ENCODE peak calls at places on chromosomes 5 and 9, in nine cellular contexts. One of them, this sample, is unnamed.

GRCh38 chr9:4195285-4195684 is 104.6 kb downstream of the GLIS3 start:
- DNase-seq in NCI-H82: no peak
- DNase-seq in heart left ventricle: no peak
- DNase-seq in GM19239: no peak
- DNase-seq in activated gamma-delta T cell treated with Interleukin-2 at 50 U/mL for 16 hours: no peak
- DNase-seq in thoracic aorta: no peak
- DNase-seq in GM12865: no peak
- DNase-seq in activated T-cell treated with anti-CD3 and anti-CD28 coated beads, Interleukin-2, amount 50 U/mL, for 1 hour: no peak
- DNase-seq in neural crest cell: no peak
- DNase-seq in this sample: no peak

GRCh38 chr5:425714-426113 is 17.3 kb upstream of the EXOC3 start:
- DNase-seq in NCI-H82: no peak
- DNase-seq in heart left ventricle: no peak
- DNase-seq in neural crest cell: no peak
- DNase-seq in GM19239: no peak
- DNase-seq in GM12865: no peak
- DNase-seq in activated gamma-delta T cell treated with Interleukin-2 at 50 U/mL for 16 hours: no peak
- DNase-seq in activated T-cell treated with anti-CD3 and anti-CD28 coated beads, Interleukin-2, amount 50 U/mL, for 1 hour: no peak
- DNase-seq in thoracic aorta: no peak
- DNase-seq in this sample: no peak

GRCh38 chr5:76082790-76083554 is at the start of gene SV2C:
- DNase-seq in activated T-cell treated with anti-CD3 and anti-CD28 coated beads, Interleukin-2, amount 50 U/mL, for 1 hour: peak
- DNase-seq in NCI-H82: peak
- DNase-seq in thoracic aorta: no peak
- DNase-seq in GM19239: no peak
- DNase-seq in GM12865: peak
- DNase-seq in heart left ventricle: peak
- DNase-seq in activated gamma-delta T cell treated with Interleukin-2 at 50 U/mL for 16 hours: no peak
- DNase-seq in neural crest cell: peak
- DNase-seq in this sample: peak

GRCh38 chr5:1959911-1960581 is 77.3 kb upstream of the IRX4 start:
- DNase-seq in GM12865: no peak
- DNase-seq in activated T-cell treated with anti-CD3 and anti-CD28 coated beads, Interleukin-2, amount 50 U/mL, for 1 hour: no peak
- DNase-seq in activated gamma-delta T cell treated with Interleukin-2 at 50 U/mL for 16 hours: no peak
- DNase-seq in GM19239: no peak
- DNase-seq in neural crest cell: no peak
- DNase-seq in thoracic aorta: no peak
- DNase-seq in NCI-H82: no peak
- DNase-seq in heart left ventricle: no peak
- DNase-seq in this sample: no peak

GRCh38 chr5:135135530-135136201 is 101.6 kb upstream of the PITX1 start:
- DNase-seq in thoracic aorta: no peak
- DNase-seq in GM12865: no peak
- DNase-seq in neural crest cell: no peak
- DNase-seq in heart left ventricle: peak
- DNase-seq in activated gamma-delta T cell treated with Interleukin-2 at 50 U/mL for 16 hours: no peak
- DNase-seq in activated T-cell treated with anti-CD3 and anti-CD28 coated beads, Interleukin-2, amount 50 U/mL, for 1 hour: no peak
- DNase-seq in GM19239: no peak
- DNase-seq in NCI-H82: no peak
- DNase-seq in this sample: no peak

GRCh38 chr9:29150606-29151005 is 1577.3 kb upstream of the C9orf72 start:
- DNase-seq in heart left ventricle: no peak
- DNase-seq in NCI-H82: no peak
- DNase-seq in thoracic aorta: no peak
- DNase-seq in activated T-cell treated with anti-CD3 and anti-CD28 coated beads, Interleukin-2, amount 50 U/mL, for 1 hour: no peak
- DNase-seq in activated gamma-delta T cell treated with Interleukin-2 at 50 U/mL for 16 hours: no peak
- DNase-seq in GM12865: no peak
- DNase-seq in neural crest cell: no peak
- DNase-seq in GM19239: no peak
- DNase-seq in this sample: no peak

GRCh38 chr5:154367101-154367500 is 78.7 kb upstream of the SAP30L start:
- DNase-seq in activated T-cell treated with anti-CD3 and anti-CD28 coated beads, Interleukin-2, amount 50 U/mL, for 1 hour: no peak
- DNase-seq in heart left ventricle: no peak
- DNase-seq in neural crest cell: no peak
- DNase-seq in NCI-H82: no peak
- DNase-seq in activated gamma-delta T cell treated with Interleukin-2 at 50 U/mL for 16 hours: no peak
- DNase-seq in thoracic aorta: no peak
- DNase-seq in GM12865: peak
- DNase-seq in GM19239: no peak
- DNase-seq in this sample: no peak

GRCh38 chr5:144028644-144029043 is 141.8 kb downstream of the YIPF5 start:
- DNase-seq in GM12865: no peak
- DNase-seq in activated T-cell treated with anti-CD3 and anti-CD28 coated beads, Interleukin-2, amount 50 U/mL, for 1 hour: no peak
- DNase-seq in NCI-H82: no peak
- DNase-seq in GM19239: no peak
- DNase-seq in thoracic aorta: no peak
- DNase-seq in activated gamma-delta T cell treated with Interleukin-2 at 50 U/mL for 16 hours: no peak
- DNase-seq in neural crest cell: no peak
- DNase-seq in heart left ventricle: no peak
- DNase-seq in this sample: no peak

GRCh38 chr5:77101298-77101697 is 14.2 kb upstream of the ZBED3 start:
- DNase-seq in GM12865: no peak
- DNase-seq in activated gamma-delta T cell treated with Interleukin-2 at 50 U/mL for 16 hours: no peak
- DNase-seq in NCI-H82: no peak
- DNase-seq in heart left ventricle: no peak
- DNase-seq in activated T-cell treated with anti-CD3 and anti-CD28 coated beads, Interleukin-2, amount 50 U/mL, for 1 hour: no peak
- DNase-seq in thoracic aorta: no peak
- DNase-seq in GM19239: no peak
- DNase-seq in neural crest cell: no peak
- DNase-seq in this sample: no peak

GRCh38 chr9:16092627-16093091 is 539.8 kb downstream of the CCDC171 start:
- DNase-seq in NCI-H82: no peak
- DNase-seq in GM12865: no peak
- DNase-seq in heart left ventricle: peak
- DNase-seq in neural crest cell: no peak
- DNase-seq in GM19239: no peak
- DNase-seq in thoracic aorta: no peak
- DNase-seq in activated T-cell treated with anti-CD3 and anti-CD28 coated beads, Interleukin-2, amount 50 U/mL, for 1 hour: no peak
- DNase-seq in activated gamma-delta T cell treated with Interleukin-2 at 50 U/mL for 16 hours: no peak
- DNase-seq in this sample: no peak

GRCh38 chr5:126395198-126395597 is 28.0 kb upstream of the GRAMD2B start:
- DNase-seq in thoracic aorta: no peak
- DNase-seq in activated T-cell treated with anti-CD3 and anti-CD28 coated beads, Interleukin-2, amount 50 U/mL, for 1 hour: no peak
- DNase-seq in GM19239: no peak
- DNase-seq in heart left ventricle: no peak
- DNase-seq in activated gamma-delta T cell treated with Interleukin-2 at 50 U/mL for 16 hours: no peak
- DNase-seq in GM12865: no peak
- DNase-seq in neural crest cell: no peak
- DNase-seq in NCI-H82: no peak
- DNase-seq in this sample: no peak

GRCh38 chr5:20832204-20833080 is 844.4 kb upstream of the CDH18 start:
- DNase-seq in GM19239: no peak
- DNase-seq in thoracic aorta: no peak
- DNase-seq in heart left ventricle: no peak
- DNase-seq in activated gamma-delta T cell treated with Interleukin-2 at 50 U/mL for 16 hours: no peak
- DNase-seq in neural crest cell: no peak
- DNase-seq in GM12865: no peak
- DNase-seq in NCI-H82: no peak
- DNase-seq in activated T-cell treated with anti-CD3 and anti-CD28 coated beads, Interleukin-2, amount 50 U/mL, for 1 hour: no peak
- DNase-seq in this sample: no peak

GRCh38 chr5:92644271-92644886 is 936.6 kb downstream of the NR2F1-AS1 start:
- DNase-seq in thoracic aorta: no peak
- DNase-seq in activated gamma-delta T cell treated with Interleukin-2 at 50 U/mL for 16 hours: no peak
- DNase-seq in NCI-H82: peak
- DNase-seq in GM19239: no peak
- DNase-seq in neural crest cell: no peak
- DNase-seq in heart left ventricle: no peak
- DNase-seq in GM12865: peak
- DNase-seq in activated T-cell treated with anti-CD3 and anti-CD28 coated beads, Interleukin-2, amount 50 U/mL, for 1 hour: no peak
- DNase-seq in this sample: no peak

GRCh38 chr5:14663734-14664269 is 716 bp upstream of the OTULIN start:
- DNase-seq in GM19239: no peak
- DNase-seq in activated gamma-delta T cell treated with Interleukin-2 at 50 U/mL for 16 hours: no peak
- DNase-seq in thoracic aorta: no peak
- DNase-seq in neural crest cell: no peak
- DNase-seq in NCI-H82: peak
- DNase-seq in heart left ventricle: peak
- DNase-seq in GM12865: peak
- DNase-seq in activated T-cell treated with anti-CD3 and anti-CD28 coated beads, Interleukin-2, amount 50 U/mL, for 1 hour: no peak
- DNase-seq in this sample: no peak

GRCh38 chr5:133360693-133361479 is 251.5 kb downstream of the FSTL4 start:
- DNase-seq in activated T-cell treated with anti-CD3 and anti-CD28 coated beads, Interleukin-2, amount 50 U/mL, for 1 hour: no peak
- DNase-seq in heart left ventricle: no peak
- DNase-seq in neural crest cell: no peak
- DNase-seq in activated gamma-delta T cell treated with Interleukin-2 at 50 U/mL for 16 hours: no peak
- DNase-seq in thoracic aorta: no peak
- DNase-seq in GM19239: no peak
- DNase-seq in NCI-H82: peak
- DNase-seq in GM12865: no peak
- DNase-seq in this sample: no peak

GRCh38 chr9:98045234-98046160 is 11.0 kb upstream of the NANS start:
- DNase-seq in GM12865: peak
- DNase-seq in GM19239: no peak
- DNase-seq in activated gamma-delta T cell treated with Interleukin-2 at 50 U/mL for 16 hours: peak
- DNase-seq in NCI-H82: no peak
- DNase-seq in neural crest cell: no peak
- DNase-seq in activated T-cell treated with anti-CD3 and anti-CD28 coated beads, Interleukin-2, amount 50 U/mL, for 1 hour: no peak
- DNase-seq in thoracic aorta: no peak
- DNase-seq in heart left ventricle: no peak
- DNase-seq in this sample: peak

GRCh38 chr5:38719916-38720315 is 125.9 kb upstream of the OSMR start:
- DNase-seq in activated T-cell treated with anti-CD3 and anti-CD28 coated beads, Interleukin-2, amount 50 U/mL, for 1 hour: no peak
- DNase-seq in thoracic aorta: no peak
- DNase-seq in neural crest cell: no peak
- DNase-seq in GM12865: no peak
- DNase-seq in activated gamma-delta T cell treated with Interleukin-2 at 50 U/mL for 16 hours: no peak
- DNase-seq in heart left ventricle: no peak
- DNase-seq in GM19239: no peak
- DNase-seq in NCI-H82: no peak
- DNase-seq in this sample: no peak

GRCh38 chr9:15243086-15243485 is 63.9 kb downstream of the TTC39B start:
- DNase-seq in activated gamma-delta T cell treated with Interleukin-2 at 50 U/mL for 16 hours: no peak
- DNase-seq in NCI-H82: no peak
- DNase-seq in GM12865: no peak
- DNase-seq in activated T-cell treated with anti-CD3 and anti-CD28 coated beads, Interleukin-2, amount 50 U/mL, for 1 hour: no peak
- DNase-seq in heart left ventricle: no peak
- DNase-seq in neural crest cell: no peak
- DNase-seq in GM19239: no peak
- DNase-seq in thoracic aorta: no peak
- DNase-seq in this sample: no peak

GRCh38 chr9:95150903-95151302 is 166.6 kb downstream of the FANCC start:
- DNase-seq in GM19239: no peak
- DNase-seq in heart left ventricle: no peak
- DNase-seq in NCI-H82: no peak
- DNase-seq in activated T-cell treated with anti-CD3 and anti-CD28 coated beads, Interleukin-2, amount 50 U/mL, for 1 hour: no peak
- DNase-seq in neural crest cell: no peak
- DNase-seq in thoracic aorta: no peak
- DNase-seq in GM12865: no peak
- DNase-seq in activated gamma-delta T cell treated with Interleukin-2 at 50 U/mL for 16 hours: no peak
- DNase-seq in this sample: no peak

GRCh38 chr9:97394881-97395280 is 17.0 kb upstream of the TDRD7 start:
- DNase-seq in thoracic aorta: no peak
- DNase-seq in GM19239: no peak
- DNase-seq in activated gamma-delta T cell treated with Interleukin-2 at 50 U/mL for 16 hours: no peak
- DNase-seq in neural crest cell: no peak
- DNase-seq in NCI-H82: peak
- DNase-seq in activated T-cell treated with anti-CD3 and anti-CD28 coated beads, Interleukin-2, amount 50 U/mL, for 1 hour: no peak
- DNase-seq in heart left ventricle: no peak
- DNase-seq in GM12865: no peak
- DNase-seq in this sample: no peak

GRCh38 chr5:138975098-138975847 is 100.1 kb upstream of the LRRTM2 start:
- DNase-seq in NCI-H82: peak
- DNase-seq in GM12865: no peak
- DNase-seq in neural crest cell: no peak
- DNase-seq in activated gamma-delta T cell treated with Interleukin-2 at 50 U/mL for 16 hours: no peak
- DNase-seq in thoracic aorta: no peak
- DNase-seq in GM19239: no peak
- DNase-seq in heart left ventricle: peak
- DNase-seq in activated T-cell treated with anti-CD3 and anti-CD28 coated beads, Interleukin-2, amount 50 U/mL, for 1 hour: no peak
- DNase-seq in this sample: peak

GRCh38 chr9:78243130-78243529 is 7.3 kb downstream of the CEP78 start:
- DNase-seq in heart left ventricle: no peak
- DNase-seq in activated gamma-delta T cell treated with Interleukin-2 at 50 U/mL for 16 hours: no peak
- DNase-seq in GM19239: no peak
- DNase-seq in neural crest cell: no peak
- DNase-seq in thoracic aorta: no peak
- DNase-seq in NCI-H82: no peak
- DNase-seq in activated T-cell treated with anti-CD3 and anti-CD28 coated beads, Interleukin-2, amount 50 U/mL, for 1 hour: no peak
- DNase-seq in GM12865: no peak
- DNase-seq in this sample: no peak

GRCh38 chr9:117325110-117325788 is 89.6 kb downstream of the ASTN2 start:
- DNase-seq in GM19239: no peak
- DNase-seq in activated T-cell treated with anti-CD3 and anti-CD28 coated beads, Interleukin-2, amount 50 U/mL, for 1 hour: no peak
- DNase-seq in GM12865: no peak
- DNase-seq in thoracic aorta: no peak
- DNase-seq in NCI-H82: peak
- DNase-seq in heart left ventricle: no peak
- DNase-seq in neural crest cell: no peak
- DNase-seq in activated gamma-delta T cell treated with Interleukin-2 at 50 U/mL for 16 hours: no peak
- DNase-seq in this sample: no peak

GRCh38 chr5:147898875-147899401 is 7.4 kb downstream of the C5orf46 start:
- DNase-seq in activated T-cell treated with anti-CD3 and anti-CD28 coated beads, Interleukin-2, amount 50 U/mL, for 1 hour: no peak
- DNase-seq in NCI-H82: peak
- DNase-seq in activated gamma-delta T cell treated with Interleukin-2 at 50 U/mL for 16 hours: no peak
- DNase-seq in GM12865: no peak
- DNase-seq in thoracic aorta: no peak
- DNase-seq in heart left ventricle: no peak
- DNase-seq in GM19239: no peak
- DNase-seq in neural crest cell: no peak
- DNase-seq in this sample: no peak

GRCh38 chr9:110123364-110124095 is 84.4 kb downstream of the C9orf152 start:
- DNase-seq in GM19239: no peak
- DNase-seq in activated T-cell treated with anti-CD3 and anti-CD28 coated beads, Interleukin-2, amount 50 U/mL, for 1 hour: no peak
- DNase-seq in activated gamma-delta T cell treated with Interleukin-2 at 50 U/mL for 16 hours: no peak
- DNase-seq in heart left ventricle: no peak
- DNase-seq in NCI-H82: no peak
- DNase-seq in thoracic aorta: no peak
- DNase-seq in neural crest cell: no peak
- DNase-seq in GM12865: no peak
- DNase-seq in this sample: no peak

GRCh38 chr5:78648359-78649219 is at the start of gene LHFPL2:
- DNase-seq in NCI-H82: peak
- DNase-seq in activated T-cell treated with anti-CD3 and anti-CD28 coated beads, Interleukin-2, amount 50 U/mL, for 1 hour: peak
- DNase-seq in heart left ventricle: peak
- DNase-seq in GM19239: peak
- DNase-seq in neural crest cell: peak
- DNase-seq in thoracic aorta: peak
- DNase-seq in activated gamma-delta T cell treated with Interleukin-2 at 50 U/mL for 16 hours: no peak
- DNase-seq in GM12865: peak
- DNase-seq in this sample: peak

GRCh38 chr5:74105126-74105780 is 479.3 kb downstream of the ARHGEF28 start:
- DNase-seq in activated T-cell treated with anti-CD3 and anti-CD28 coated beads, Interleukin-2, amount 50 U/mL, for 1 hour: no peak
- DNase-seq in heart left ventricle: peak
- DNase-seq in NCI-H82: no peak
- DNase-seq in GM19239: no peak
- DNase-seq in GM12865: no peak
- DNase-seq in thoracic aorta: no peak
- DNase-seq in activated gamma-delta T cell treated with Interleukin-2 at 50 U/mL for 16 hours: no peak
- DNase-seq in neural crest cell: no peak
- DNase-seq in this sample: no peak

GRCh38 chr5:65808818-65809217 is 86.8 kb downstream of the NLN start:
- DNase-seq in neural crest cell: no peak
- DNase-seq in GM12865: no peak
- DNase-seq in heart left ventricle: no peak
- DNase-seq in NCI-H82: no peak
- DNase-seq in GM19239: no peak
- DNase-seq in thoracic aorta: no peak
- DNase-seq in activated gamma-delta T cell treated with Interleukin-2 at 50 U/mL for 16 hours: no peak
- DNase-seq in activated T-cell treated with anti-CD3 and anti-CD28 coated beads, Interleukin-2, amount 50 U/mL, for 1 hour: no peak
- DNase-seq in this sample: no peak

GRCh38 chr5:180350296-180350695 is 2.8 kb downstream of the GFPT2 start:
- DNase-seq in heart left ventricle: no peak
- DNase-seq in activated T-cell treated with anti-CD3 and anti-CD28 coated beads, Interleukin-2, amount 50 U/mL, for 1 hour: no peak
- DNase-seq in neural crest cell: no peak
- DNase-seq in activated gamma-delta T cell treated with Interleukin-2 at 50 U/mL for 16 hours: no peak
- DNase-seq in thoracic aorta: no peak
- DNase-seq in GM12865: no peak
- DNase-seq in NCI-H82: no peak
- DNase-seq in GM19239: no peak
- DNase-seq in this sample: no peak

GRCh38 chr5:89471115-89471514 is 588.1 kb upstream of the MEF2C start:
- DNase-seq in GM12865: no peak
- DNase-seq in GM19239: no peak
- DNase-seq in neural crest cell: no peak
- DNase-seq in thoracic aorta: no peak
- DNase-seq in activated gamma-delta T cell treated with Interleukin-2 at 50 U/mL for 16 hours: no peak
- DNase-seq in heart left ventricle: no peak
- DNase-seq in activated T-cell treated with anti-CD3 and anti-CD28 coated beads, Interleukin-2, amount 50 U/mL, for 1 hour: no peak
- DNase-seq in NCI-H82: peak
- DNase-seq in this sample: no peak

GRCh38 chr9:113526231-113526746 is 62.8 kb downstream of the RGS3 start:
- DNase-seq in activated T-cell treated with anti-CD3 and anti-CD28 coated beads, Interleukin-2, amount 50 U/mL, for 1 hour: no peak
- DNase-seq in GM12865: no peak
- DNase-seq in activated gamma-delta T cell treated with Interleukin-2 at 50 U/mL for 16 hours: no peak
- DNase-seq in heart left ventricle: no peak
- DNase-seq in GM19239: no peak
- DNase-seq in thoracic aorta: no peak
- DNase-seq in neural crest cell: no peak
- DNase-seq in NCI-H82: no peak
- DNase-seq in this sample: no peak